ENCODE peak calls at places on chromosome 3, in nine cellular contexts. S is HS-27A; E is AG20443; Y is prostate gland; M is NCI-H1092 treated with DMSO at 0.1 percent for 48 hours; W is astrocyte of the hippocampus; J is stimulated activated CD4-positive, alpha-beta T cell treated with anti-CD3 and anti-CD28 coated beads, Interleukin-1b, Interleukin-23, amount 100 ng/mL, for 1 hour; L is hepatic stellate cell; R is T-helper 2 cell. U is an unnamed sample.

GRCh38 chr3:171165499-171165921 is 139.0 kb upstream of the SLC2A2 start:
- DNase-seq in S (no peak), E (no peak), Y (no peak), M (no peak), W (no peak), J (no peak), L (no peak), R (peak), U (no peak)

GRCh38 chr3:15728766-15729165 is 69.0 kb downstream of the ANKRD28 start:
- DNase-seq in S (no peak), E (peak), Y (no peak), M (no peak), W (peak), J (no peak), L (no peak), R (peak), U (no peak)

GRCh38 chr3:10375296-10376053 is 54.6 kb upstream of the SEC13 start:
- DNase-seq in S (no peak), E (no peak), Y (no peak), M (no peak), W (no peak), J (no peak), L (no peak), R (no peak), U (no peak)

GRCh38 chr3:172622156-172622555 is 88.7 kb downstream of the NCEH1 start:
- DNase-seq in S (no peak), E (no peak), Y (no peak), M (no peak), W (no peak), J (no peak), L (no peak), R (no peak), U (no peak)

GRCh38 chr3:115819785-115820384 is 196.6 kb downstream of the GAP43 start:
- DNase-seq in S (peak), E (peak), Y (peak), M (peak), W (peak), J (peak), L (peak), R (peak), U (peak)

GRCh38 chr3:149179225-149179624 is 42.4 kb downstream of the CP start:
- DNase-seq in S (peak), E (peak), Y (no peak), M (no peak), W (peak), J (no peak), L (no peak), R (no peak), U (peak)

GRCh38 chr3:15513810-15514662 is 7.5 kb downstream of the COLQ start:
- DNase-seq in S (no peak), E (no peak), Y (no peak), M (no peak), W (peak), J (no peak), L (no peak), R (no peak), U (no peak)

GRCh38 chr3:43017593-43018195 is 38.6 kb downstream of the GASK1A start:
- DNase-seq in S (no peak), E (no peak), Y (no peak), M (no peak), W (no peak), J (no peak), L (no peak), R (no peak), U (no peak)

GRCh38 chr3:155362808-155363689 is 69.6 kb upstream of the STRIT1 start:
- DNase-seq in S (no peak), E (no peak), Y (no peak), M (no peak), W (peak), J (no peak), L (no peak), R (no peak), U (no peak)

GRCh38 chr3:156433910-156434309 is 121.0 kb downstream of the SSR3 start:
- DNase-seq in S (no peak), E (no peak), Y (no peak), M (no peak), W (no peak), J (no peak), L (peak), R (no peak), U (peak)

U was measured in EL.